ENCODE peak calls at places on chromosomes 4 and X, in seven cellular contexts. D is choroid plexus epithelial cell, A is Peyer's patch, C is fibroblast of pulmonary artery, V is IMR-90, N is endodermal cell, M is pancreas. R is an unnamed sample.

GRCh38 chr4:33996075-33996718 is 2248.1 kb downstream of the ARAP2 start:
- DNase-seq in D (no peak), A (no peak), C (no peak), V (peak), N (no peak), M (no peak), R (no peak)

GRCh38 chr4:129254126-129254525 is 158.2 kb downstream of the C4orf33 start:
- DNase-seq in D (peak), A (no peak), C (no peak), V (no peak), N (no peak), M (no peak), R (no peak)

GRCh38 chr4:185203380-185204237 is at the start of gene CFAP97:
- DNase-seq in D (peak), A (peak), C (peak), V (peak), N (peak), M (peak), R (peak)

GRCh38 chr4:166724369-166724768 is 509.9 kb downstream of the SPOCK3 start:
- DNase-seq in D (no peak), A (no peak), C (no peak), V (no peak), N (no peak), M (no peak), R (peak)

GRCh38 chr4:172698256-172698655 is 470.4 kb upstream of the GALNT7 start:
- DNase-seq in D (no peak), A (no peak), C (peak), V (no peak), N (no peak), M (no peak), R (no peak)

GRCh38 chr4:22869235-22869634 is 176.5 kb downstream of the GBA3 start:
- DNase-seq in D (no peak), A (no peak), C (no peak), V (no peak), N (peak), M (no peak), R (no peak)

GRCh38 chrX:48522291-48522690 is 683 bp downstream of the EBP start:
- DNase-seq in D (no peak), A (peak), C (no peak), V (no peak), N (no peak), M (no peak), R (no peak)

GRCh38 chrX:9611436-9612145 is 146.7 kb downstream of the TBL1X start:
- DNase-seq in D (no peak), A (no peak), C (no peak), V (no peak), N (no peak), M (no peak), R (no peak)

GRCh38 chr4:17447056-17447455 is 64.8 kb downstream of the QDPR start:
- DNase-seq in D (peak), A (no peak), C (peak), V (peak), N (no peak), M (no peak), R (no peak)

GRCh38 chr4:64158648-64159326 is 250.5 kb downstream of the TECRL start:
- DNase-seq in D (peak), A (peak), C (peak), V (peak), N (peak), M (no peak), R (peak)

GRCh38 chr4:80017125-80017854 is 55.7 kb downstream of the ANTXR2 start:
- DNase-seq in D (peak), A (no peak), C (peak), V (peak), N (no peak), M (no peak), R (peak)

GRCh38 chrX:2756534-2756933 is 4.7 kb downstream of the XG start:
- DNase-seq in D (no peak), A (no peak), C (no peak), V (no peak), N (no peak), M (no peak), R (no peak)

GRCh38 chr4:98242538-98242937 is 18.6 kb upstream of the RAP1GDS1 start:
- DNase-seq in D (no peak), A (no peak), C (no peak), V (no peak), N (no peak), M (no peak), R (peak)

GRCh38 chr4:145933134-145933533 is 5.5 kb downstream of the ZNF827 start:
- DNase-seq in D (no peak), A (no peak), C (no peak), V (peak), N (no peak), M (no peak), R (no peak)

GRCh38 chrX:30735839-30736238 is 82.6 kb downstream of the GK start:
- DNase-seq in D (peak), A (peak), C (peak), V (peak), N (peak), M (peak), R (peak)

GRCh38 chr4:168150651-168151050 is 58.3 kb downstream of the ANXA10 start:
- DNase-seq in D (peak), A (no peak), C (no peak), V (no peak), N (no peak), M (no peak), R (no peak)

GRCh38 chr4:173333658-173334084 is 487 bp downstream of the HMGB2 start:
- DNase-seq in D (peak), A (peak), C (peak), V (peak), N (peak), M (peak), R (peak)

GRCh38 chr4:38664704-38665401 is 854 bp downstream of the KLF3 start:
- DNase-seq in D (peak), A (peak), C (peak), V (peak), N (peak), M (peak), R (peak)

GRCh38 chr4:83054928-83055327 is 19.9 kb downstream of the COPS4 start:
- DNase-seq in D (peak), A (no peak), C (peak), V (peak), N (no peak), M (no peak), R (peak)

GRCh38 chr4:83585982-83586508 is 50.1 kb downstream of the GPAT3 start:
- DNase-seq in D (no peak), A (no peak), C (no peak), V (no peak), N (no peak), M (no peak), R (no peak)

GRCh38 chrX:53223955-53224859 is 800 bp downstream of the KDM5C start:
- DNase-seq in D (peak), A (no peak), C (peak), V (peak), N (no peak), M (peak), R (peak)

GRCh38 chr4:89836897-89837384 is at the start of gene SNCA:
- DNase-seq in D (peak), A (peak), C (peak), V (peak), N (peak), M (peak), R (no peak)

GRCh38 chr4:158934996-158935669 is 166.3 kb downstream of the FNIP2 start:
- DNase-seq in D (no peak), A (no peak), C (no peak), V (peak), N (no peak), M (no peak), R (no peak)

GRCh38 chr4:158930573-158930972 is 161.7 kb downstream of the FNIP2 start:
- DNase-seq in D (no peak), A (no peak), C (no peak), V (no peak), N (no peak), M (no peak), R (peak)

DNA sequence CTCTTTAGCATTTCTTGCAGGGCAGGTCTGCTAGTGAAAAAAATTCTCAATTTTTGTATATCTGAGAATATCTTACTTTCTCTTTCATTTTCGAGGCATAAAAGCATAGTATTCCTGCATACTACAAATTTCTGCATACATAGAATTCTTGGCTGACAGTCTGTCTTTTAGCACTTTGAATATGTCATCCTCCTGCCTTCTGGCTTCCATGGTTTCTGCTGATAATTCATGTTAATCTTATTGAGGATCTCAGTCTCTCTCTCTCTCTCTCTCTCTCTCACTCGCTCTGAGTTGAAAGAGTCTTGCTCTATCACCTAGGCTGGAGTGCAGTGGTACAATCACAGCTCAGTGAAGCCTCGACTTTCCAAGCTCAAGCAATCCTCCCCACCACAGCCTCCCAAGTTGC is 161.1 kb downstream of the FNIP2 start:
- DNase-seq in D (peak), A (no peak), C (no peak), V (no peak), N (no peak), M (no peak), R (no peak)
- H3K4me3 ChIP-seq in D (no peak), A (no peak), C (peak), V (peak), N (no peak), M (no peak), R (no peak)

GRCh38 chrX:37786666-37787337 is 6.9 kb downstream of the CYBB start:
- DNase-seq in D (no peak), A (no peak), C (no peak), V (no peak), N (no peak), M (no peak), R (no peak)

GRCh38 chrX:37781808-37782207 is 1.9 kb downstream of the CYBB start:
- DNase-seq in D (no peak), A (no peak), C (no peak), V (no peak), N (no peak), M (no peak), R (no peak)

GRCh38 chrX:37783284-37783683 is 3.4 kb downstream of the CYBB start:
- DNase-seq in D (no peak), A (no peak), C (no peak), V (no peak), N (no peak), M (no peak), R (no peak)

GRCh38 chrX:37787353-37787869 is 7.6 kb downstream of the CYBB start:
- DNase-seq in D (no peak), A (no peak), C (no peak), V (no peak), N (no peak), M (no peak), R (no peak)

GRCh38 chrX:37785569-37785968 is 5.7 kb downstream of the CYBB start:
- DNase-seq in D (no peak), A (no peak), C (no peak), V (no peak), N (no peak), M (no peak), R (peak)
- H3K4me3 ChIP-seq in D (no peak), A (no peak), C (no peak), V (no peak), N (no peak), M (no peak), R (no peak)

DNA sequence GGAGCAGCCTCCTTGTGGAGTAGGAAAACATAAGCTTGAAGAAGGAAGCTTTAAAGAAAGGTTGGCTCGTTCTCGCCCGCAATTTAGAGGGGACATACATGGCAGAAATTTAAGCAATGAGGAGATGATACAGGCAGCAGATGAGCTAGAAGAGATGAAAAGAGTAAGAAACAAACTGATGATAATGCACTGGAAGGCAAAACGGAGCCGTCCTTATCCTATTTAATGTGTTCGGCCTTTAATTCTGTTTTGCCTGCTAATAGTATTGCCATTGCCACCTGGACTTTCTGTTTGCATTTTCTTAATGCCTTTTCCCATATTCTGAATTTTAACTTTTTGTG is 1.4 kb downstream of the TCEAL1 start:
- DNase-seq in D (no peak), A (no peak), C (no peak), V (no peak), N (no peak), M (no peak), R (no peak)
- H3K4me3 ChIP-seq in D (peak), A (peak), C (peak), V (peak), N (peak), M (peak), R (peak)

DNA sequence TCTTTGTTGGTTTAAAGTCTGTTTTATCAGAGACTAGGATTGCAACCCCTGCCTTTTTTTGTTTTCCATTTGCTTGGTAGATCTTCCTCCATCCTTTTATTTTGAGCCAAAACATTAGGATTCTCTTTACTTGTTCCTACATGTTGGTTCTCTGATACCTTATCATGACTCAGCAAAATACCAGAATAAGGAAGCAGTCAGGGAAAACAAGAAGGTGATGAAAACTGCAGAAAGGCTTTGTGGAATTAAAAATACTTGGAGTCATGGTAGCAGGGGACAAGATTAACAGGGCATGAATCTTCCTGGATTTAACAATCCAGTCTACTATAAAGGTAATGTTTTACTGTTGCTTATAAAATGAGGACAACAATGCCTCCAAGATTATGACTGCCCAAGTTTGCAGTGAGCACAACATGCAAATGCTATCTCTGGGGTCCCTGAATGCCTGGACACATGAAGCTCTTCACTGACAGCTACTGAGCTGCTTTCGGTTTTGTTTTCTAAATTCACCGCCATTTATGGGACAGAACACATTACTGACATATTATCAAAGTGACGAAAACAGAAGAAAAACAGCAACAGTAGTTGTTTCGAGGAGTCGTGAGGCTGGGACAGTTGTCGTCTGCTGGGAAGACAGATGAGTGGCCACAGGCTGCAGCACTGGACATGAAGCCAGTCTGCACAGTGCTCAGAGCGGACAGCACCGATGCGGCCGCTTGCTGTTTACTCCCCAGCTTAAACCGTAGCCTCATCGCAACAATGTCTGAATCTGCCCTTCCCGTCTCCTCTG is 174.5 kb upstream of the DKK2 start:
- DNase-seq in D (peak), A (no peak), C (peak), V (peak), N (peak), M (no peak), R (no peak)
- H3K4me3 ChIP-seq in D (peak), A (no peak), C (peak), V (peak), N (no peak), M (no peak), R (peak)

GRCh38 chrX:47170861-47171692 is 22.6 kb upstream of the UBA1 start:
- DNase-seq in D (no peak), A (peak), C (no peak), V (no peak), N (no peak), M (peak), R (no peak)
- H3K4me3 ChIP-seq in D (no peak), A (no peak), C (no peak), V (no peak), N (no peak), M (no peak), R (no peak)

DNA sequence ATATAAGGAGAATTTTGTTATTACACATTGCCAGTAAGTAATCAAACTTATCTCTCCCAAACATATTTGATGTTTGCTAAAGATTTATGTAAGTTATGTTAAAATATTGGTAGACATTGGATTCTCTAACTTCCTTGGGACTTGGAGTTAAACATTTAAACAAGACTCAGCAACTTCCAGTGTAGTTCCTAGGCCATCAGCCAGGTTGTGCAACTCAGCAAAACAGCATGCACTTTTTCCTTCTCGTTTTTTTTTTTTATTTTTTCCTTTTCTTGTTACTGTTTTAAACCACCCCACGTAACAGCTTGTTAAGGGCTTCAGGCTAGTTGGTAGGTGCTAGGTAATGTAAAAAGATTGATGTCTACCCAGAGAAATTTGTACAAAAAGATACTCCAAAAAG is 510.4 kb downstream of the ANKRD50 start:
- DNase-seq in D (peak), A (no peak), C (peak), V (peak), N (no peak), M (no peak), R (no peak)
- H3K4me3 ChIP-seq in D (no peak), A (no peak), C (no peak), V (no peak), N (no peak), M (no peak), R (no peak)

GRCh38 chr4:4752025-4752424 is 107.4 kb upstream of the MSX1 start:
- DNase-seq in D (no peak), A (no peak), C (no peak), V (no peak), N (no peak), M (no peak), R (no peak)
- H3K4me3 ChIP-seq in D (no peak), A (no peak), C (no peak), V (no peak), N (no peak), M (no peak), R (no peak)